ENCODE peak calls at places on chromosomes 2 and 18, in nine cellular contexts. G, D, C, E, X, P, L, T and A are unnamed samples.

GRCh38 chr2:206083602-206084467 is 2.1 kb downstream of the INO80D start:
- DNase-seq in G (peak), D (peak), C (no peak), E (no peak), X (peak), P (no peak), L (no peak), T (peak), A (peak)

GRCh38 chr18:8361941-8362471 is 247.2 kb upstream of the RAB12 start:
- DNase-seq in G (no peak), D (peak), C (no peak), E (no peak), X (no peak), P (no peak), L (no peak), T (no peak), A (no peak)

GRCh38 chr2:117661619-117662018 is 152.9 kb upstream of the DDX18 start:
- DNase-seq in G (no peak), D (no peak), C (no peak), E (no peak), X (no peak), P (no peak), L (no peak), T (no peak), A (no peak)

GRCh38 chr2:8605350-8606065 is 76.3 kb upstream of the ID2 start:
- DNase-seq in G (no peak), D (no peak), C (no peak), E (peak), X (no peak), P (no peak), L (no peak), T (no peak), A (peak)

GRCh38 chr2:207312006-207312356 is 146.2 kb upstream of the KLF7 start:
- DNase-seq in G (no peak), D (no peak), C (no peak), E (no peak), X (no peak), P (no peak), L (no peak), T (no peak), A (no peak)

GRCh38 chr2:119290859-119291587 is 67.4 kb downstream of the STEAP3 start:
- DNase-seq in G (peak), D (peak), C (peak), E (peak), X (peak), P (peak), L (no peak), T (peak), A (peak)

GRCh38 chr2:184767059-184767458 is 168.7 kb downstream of the ZNF804A start:
- DNase-seq in G (no peak), D (no peak), C (no peak), E (no peak), X (no peak), P (no peak), L (no peak), T (no peak), A (no peak)

GRCh38 chr2:188527110-188527509 is 235.4 kb downstream of the GULP1 start:
- DNase-seq in G (peak), D (no peak), C (no peak), E (no peak), X (no peak), P (no peak), L (no peak), T (no peak), A (no peak)

GRCh38 chr18:35672897-35673296 is 91.4 kb downstream of the GALNT1 start:
- DNase-seq in G (no peak), D (no peak), C (peak), E (no peak), X (peak), P (no peak), L (no peak), T (no peak), A (no peak)

GRCh38 chr2:217286833-217287232 is 427.0 kb upstream of the TNP1 start:
- DNase-seq in G (no peak), D (no peak), C (no peak), E (no peak), X (no peak), P (no peak), L (no peak), T (no peak), A (no peak)

GRCh38 chr2:148565272-148565894 is 79.2 kb upstream of the EPC2 start:
- DNase-seq in G (no peak), D (peak), C (peak), E (no peak), X (peak), P (no peak), L (no peak), T (no peak), A (no peak)

GRCh38 chr2:102037681-102038080 is 45.9 kb downstream of the IL1R2 start:
- DNase-seq in G (no peak), D (no peak), C (no peak), E (no peak), X (no peak), P (no peak), L (no peak), T (no peak), A (no peak)

GRCh38 chr2:178700922-178701342 is 106.3 kb downstream of the TTN start:
- DNase-seq in G (peak), D (peak), C (no peak), E (peak), X (no peak), P (no peak), L (no peak), T (peak), A (peak)

GRCh38 chr18:61972389-61973264 is 79.8 kb upstream of the RNF152 start:
- DNase-seq in G (no peak), D (no peak), C (no peak), E (no peak), X (no peak), P (no peak), L (no peak), T (no peak), A (peak)

GRCh38 chr2:189394525-189394924 is 46.7 kb upstream of the WDR75 start:
- DNase-seq in G (no peak), D (no peak), C (no peak), E (no peak), X (no peak), P (no peak), L (no peak), T (no peak), A (no peak)

GRCh38 chr2:63735931-63736820 is 105.5 kb upstream of the UGP2 start:
- DNase-seq in G (no peak), D (no peak), C (no peak), E (no peak), X (no peak), P (no peak), L (no peak), T (no peak), A (no peak)

GRCh38 chr2:203018181-203018580 is 3.5 kb downstream of the NBEAL1 start:
- DNase-seq in G (peak), D (no peak), C (no peak), E (no peak), X (no peak), P (no peak), L (no peak), T (no peak), A (peak)

GRCh38 chr18:58359226-58360019 is 269.5 kb downstream of the ALPK2 start:
- DNase-seq in G (no peak), D (no peak), C (peak), E (peak), X (no peak), P (no peak), L (no peak), T (no peak), A (no peak)

GRCh38 chr2:240962371-240963064 is 35.9 kb upstream of the SNED1 start:
- DNase-seq in G (no peak), D (peak), C (no peak), E (no peak), X (peak), P (peak), L (peak), T (no peak), A (no peak)

GRCh38 chr18:50429207-50429948 is 54.5 kb downstream of the SKA1 start:
- DNase-seq in G (peak), D (peak), C (no peak), E (peak), X (peak), P (no peak), L (no peak), T (peak), A (peak)

GRCh38 chr2:223519471-223519870 is 82.7 kb downstream of the SCG2 start:
- DNase-seq in G (no peak), D (no peak), C (no peak), E (no peak), X (no peak), P (no peak), L (no peak), T (no peak), A (no peak)

GRCh38 chr2:24972315-24972958 is 682 bp upstream of the DNAJC27 start:
- DNase-seq in G (peak), D (peak), C (peak), E (peak), X (peak), P (peak), L (no peak), T (peak), A (peak)

GRCh38 chr18:46069524-46069923 is 2.5 kb downstream of the PSTPIP2 start:
- DNase-seq in G (no peak), D (no peak), C (peak), E (peak), X (no peak), P (no peak), L (no peak), T (no peak), A (no peak)

GRCh38 chr2:59888015-59888414 is 665.4 kb downstream of the BCL11A start:
- DNase-seq in G (no peak), D (peak), C (no peak), E (no peak), X (no peak), P (no peak), L (no peak), T (peak), A (peak)

GRCh38 chr18:25351280-25351772 is 640 bp downstream of the ZNF521 start:
- DNase-seq in G (no peak), D (no peak), C (no peak), E (no peak), X (peak), P (no peak), L (no peak), T (peak), A (peak)

GRCh38 chr18:40066368-40066767 is 1888.7 kb upstream of the PIK3C3 start:
- DNase-seq in G (no peak), D (no peak), C (no peak), E (no peak), X (no peak), P (no peak), L (no peak), T (no peak), A (no peak)

GRCh38 chr2:99698896-99699295 is 209.1 kb upstream of the REV1 start:
- DNase-seq in G (no peak), D (no peak), C (peak), E (peak), X (no peak), P (no peak), L (no peak), T (no peak), A (no peak)

GRCh38 chr2:223674998-223675609 is 72.9 kb upstream of the SCG2 start:
- DNase-seq in G (no peak), D (no peak), C (no peak), E (peak), X (peak), P (no peak), L (no peak), T (no peak), A (no peak)

GRCh38 chr2:162164802-162165201 is 12.8 kb upstream of the GCG start:
- DNase-seq in G (no peak), D (no peak), C (no peak), E (no peak), X (no peak), P (no peak), L (no peak), T (no peak), A (no peak)

GRCh38 chr2:186422226-186422625 is 63.8 kb upstream of the ZC3H15 start:
- DNase-seq in G (no peak), D (no peak), C (peak), E (peak), X (peak), P (peak), L (no peak), T (no peak), A (no peak)

GRCh38 chr2:240238201-240238600 is 97.7 kb upstream of the OTOS start:
- DNase-seq in G (no peak), D (no peak), C (no peak), E (no peak), X (no peak), P (no peak), L (no peak), T (no peak), A (no peak)

GRCh38 chr2:159873136-159873728 is 75.2 kb upstream of the CD302 start:
- DNase-seq in G (no peak), D (peak), C (no peak), E (no peak), X (no peak), P (no peak), L (no peak), T (no peak), A (no peak)

GRCh38 chr2:226256709-226257401 is 542.8 kb downstream of the IRS1 start:
- DNase-seq in G (no peak), D (no peak), C (no peak), E (no peak), X (no peak), P (no peak), L (no peak), T (no peak), A (no peak)

GRCh38 chr2:20015482-20016083 is 3.1 kb upstream of the MATN3 start:
- DNase-seq in G (peak), D (peak), C (peak), E (peak), X (no peak), P (no peak), L (no peak), T (peak), A (peak)

GRCh38 chr2:181163139-181163538 is 182.7 kb downstream of the UBE2E3 start:
- DNase-seq in G (no peak), D (no peak), C (no peak), E (no peak), X (no peak), P (no peak), L (no peak), T (no peak), A (peak)

GRCh38 chr2:99600929-99601680 is 111.3 kb upstream of the REV1 start:
- DNase-seq in G (no peak), D (peak), C (no peak), E (no peak), X (no peak), P (no peak), L (no peak), T (no peak), A (no peak)

GRCh38 chr2:231930601-231931281 is 4.5 kb upstream of the NPPC start:
- DNase-seq in G (no peak), D (no peak), C (no peak), E (no peak), X (no peak), P (peak), L (peak), T (no peak), A (no peak)

GRCh38 chr2:231928901-231929725 is 2.9 kb upstream of the NPPC start:
- DNase-seq in G (no peak), D (no peak), C (no peak), E (no peak), X (no peak), P (no peak), L (peak), T (no peak), A (no peak)

GRCh38 chr2:231931481-231931915 is 5.3 kb upstream of the NPPC start:
- DNase-seq in G (no peak), D (no peak), C (no peak), E (no peak), X (no peak), P (peak), L (peak), T (no peak), A (no peak)

GRCh38 chr2:231928481-231928880 is 2.3 kb upstream of the NPPC start:
- DNase-seq in G (peak), D (peak), C (no peak), E (no peak), X (no peak), P (no peak), L (peak), T (peak), A (no peak)

GRCh38 chr2:231929961-231930600 is 3.9 kb upstream of the NPPC start:
- DNase-seq in G (no peak), D (peak), C (no peak), E (no peak), X (no peak), P (peak), L (peak), T (peak), A (no peak)
- TF ChIP-seq CTCF in G (peak), D (peak), C (peak), E (no peak), X (no peak), P (peak), L (peak), T (peak), A (peak)

DNA sequence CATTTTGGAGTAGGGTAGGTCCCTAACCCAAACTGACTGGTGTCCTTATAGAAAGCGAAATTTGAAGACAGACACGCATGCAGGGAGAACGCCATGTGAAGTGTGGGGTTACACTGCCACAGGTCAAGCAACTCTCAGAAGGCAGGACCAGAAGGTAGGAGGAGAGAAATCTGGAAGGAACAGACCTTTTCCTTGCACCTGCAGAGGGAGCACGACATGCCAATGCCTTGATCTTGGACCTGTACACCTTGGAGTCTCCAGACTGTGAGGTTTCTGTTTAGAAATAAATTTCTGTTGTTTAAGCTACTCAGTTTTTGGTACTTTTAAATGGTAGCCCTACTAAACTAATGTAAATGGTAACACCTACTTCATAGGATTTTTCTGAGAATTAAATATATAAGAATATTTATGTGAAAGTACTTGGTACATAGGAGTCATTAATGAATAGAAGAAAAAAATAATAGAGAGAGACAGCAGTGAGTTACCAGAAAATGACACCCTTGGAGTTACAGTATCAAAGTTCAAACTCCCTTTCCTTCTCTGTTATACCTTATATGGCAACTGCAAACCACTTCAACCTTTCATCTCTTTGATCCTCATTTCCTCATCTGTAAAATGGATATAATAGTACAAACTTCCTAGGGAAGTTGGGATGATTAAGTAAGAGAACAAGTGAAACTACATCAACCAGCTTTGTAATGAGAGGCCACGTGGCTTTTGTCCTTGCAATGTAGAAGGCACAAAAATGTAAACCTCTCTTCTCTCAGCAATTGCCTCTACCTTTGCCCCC is 184.9 kb upstream of the PARD3B start:
- DNase-seq in G (no peak), D (no peak), C (no peak), E (no peak), X (no peak), P (no peak), L (no peak), T (no peak), A (no peak)
- TF ChIP-seq CTCF in G (no peak), D (no peak), C (no peak), E (no peak), X (no peak), P (no peak), L (no peak), T (no peak), A (no peak)

GRCh38 chr18:76098728-76099514 is 396.1 kb downstream of the ZNF516 start:
- DNase-seq in G (no peak), D (no peak), C (no peak), E (no peak), X (no peak), P (no peak), L (no peak), T (no peak), A (no peak)
- TF ChIP-seq CTCF in G (no peak), D (no peak), C (no peak), E (no peak), X (no peak), P (no peak), L (no peak), T (no peak), A (no peak)

GRCh38 chr18:13138822-13139139 is 79.8 kb upstream of the LDLRAD4 start:
- DNase-seq in G (no peak), D (no peak), C (no peak), E (no peak), X (no peak), P (no peak), L (no peak), T (no peak), A (no peak)

GRCh38 chr18:13137041-13137938 is 81.3 kb upstream of the LDLRAD4 start:
- DNase-seq in G (peak), D (peak), C (no peak), E (no peak), X (peak), P (peak), L (no peak), T (peak), A (peak)

GRCh38 chr18:13137939-13138821 is 80.4 kb upstream of the LDLRAD4 start:
- DNase-seq in G (no peak), D (peak), C (no peak), E (peak), X (peak), P (peak), L (no peak), T (peak), A (peak)

GRCh38 chr18:13141209-13141608 is 77.4 kb upstream of the LDLRAD4 start:
- DNase-seq in G (no peak), D (no peak), C (no peak), E (no peak), X (no peak), P (no peak), L (no peak), T (no peak), A (no peak)

GRCh38 chr18:13139885-13140450 is 78.6 kb upstream of the LDLRAD4 start:
- DNase-seq in G (no peak), D (no peak), C (no peak), E (no peak), X (no peak), P (no peak), L (no peak), T (no peak), A (no peak)
- TF ChIP-seq CTCF in G (no peak), D (peak), C (no peak), E (no peak), X (no peak), P (no peak), L (peak), T (no peak), A (peak)

DNA sequence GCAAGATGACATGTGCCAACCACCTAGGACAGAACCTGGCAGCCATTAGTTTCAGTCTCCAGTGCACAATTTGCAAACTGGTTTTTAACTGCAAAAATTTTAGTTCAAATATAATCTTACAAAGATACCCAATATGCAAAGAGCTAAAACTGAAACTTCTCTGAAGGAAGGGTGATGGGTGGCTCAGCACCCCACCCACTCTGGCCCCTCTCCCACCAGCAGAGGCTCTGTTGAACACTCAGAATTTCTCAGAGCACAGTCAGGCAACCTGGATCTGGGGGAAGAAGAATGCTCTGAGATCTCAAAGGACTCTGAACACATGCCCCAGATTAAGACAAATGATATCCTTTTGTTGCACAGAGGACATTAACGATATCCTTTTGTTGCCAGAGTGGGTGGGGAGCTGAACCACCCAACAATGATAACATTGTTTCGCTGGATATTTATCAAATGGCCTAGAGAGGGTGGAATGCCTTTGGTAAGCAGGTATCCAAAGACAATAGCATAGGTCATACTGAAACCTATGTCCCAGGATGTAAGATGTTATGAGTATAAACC is 104.7 kb downstream of the LBH start:
- DNase-seq in G (no peak), D (no peak), C (no peak), E (no peak), X (no peak), P (no peak), L (no peak), T (no peak), A (peak)
- TF ChIP-seq CTCF in G (no peak), D (no peak), C (no peak), E (no peak), X (no peak), P (no peak), L (no peak), T (no peak), A (no peak)

GRCh38 chr2:96685285-96685591 is 42.7 kb downstream of the FER1L5 start:
- DNase-seq in G (peak), D (no peak), C (no peak), E (no peak), X (peak), P (no peak), L (no peak), T (no peak), A (no peak)
- TF ChIP-seq CTCF in G (no peak), D (no peak), C (no peak), E (no peak), X (no peak), P (no peak), L (no peak), T (no peak), A (no peak)

GRCh38 chr2:195304310-195304709 is 352.7 kb upstream of the SLC39A10 start:
- DNase-seq in G (no peak), D (peak), C (peak), E (no peak), X (peak), P (no peak), L (no peak), T (no peak), A (no peak)
- TF ChIP-seq CTCF in G (no peak), D (peak), C (peak), E (peak), X (no peak), P (no peak), L (peak), T (peak), A (peak)